ENCODE peak calls at places on chromosomes 11 and 22, in six cellular contexts. D is CD14-positive monocyte, U is iris pigment epithelial cell, R is Daoy, L is left colon, Q is fibroblast of lung. M is an unnamed sample.

GRCh38 chr11:83819936-83820549 is 533.9 kb upstream of the CCDC90B start:
- DNase-seq in D (no peak), L (no peak), R (peak; percentile 45), U (peak; percentile 74), Q (peak; percentile 84), M (peak; percentile 78)

GRCh38 chr11:96049426-96049825 is 125.5 kb upstream of the MTMR2 start:
- DNase-seq in U (peak; percentile 90), R (no peak), L (no peak), D (no peak), Q (peak; percentile 57), M (no peak)

GRCh38 chr11:122494171-122494570 is 161.4 kb upstream of the UBASH3B start:
- DNase-seq in Q (peak; percentile 53), R (no peak), L (no peak), U (no peak), D (no peak), M (no peak)

GRCh38 chr11:45677811-45678515 is 12.5 kb upstream of the CHST1 start:
- DNase-seq in Q (no peak), L (no peak), U (no peak), D (no peak), R (no peak), M (no peak)

GRCh38 chr11:69039501-69039900 is 9.2 kb upstream of the TPCN2 start:
- DNase-seq in Q (no peak), R (no peak), U (no peak), L (no peak), D (no peak), M (peak; percentile 77)

GRCh38 chr11:130909650-130910049 is 6.6 kb downstream of the SNX19 start:
- DNase-seq in L (no peak), Q (peak; percentile 85), D (no peak), U (peak; percentile 97), R (peak; percentile 19), M (no peak)

GRCh38 chr11:118156531-118157185 is 4.0 kb upstream of the SCN4B start:
- DNase-seq in U (no peak), D (no peak), R (no peak), L (no peak), Q (no peak), M (no peak)

GRCh38 chr11:30333405-30333804 is 10.5 kb downstream of the ARL14EP start:
- DNase-seq in R (no peak), Q (no peak), D (no peak), L (no peak), U (peak; percentile 47), M (no peak)

GRCh38 chr11:45361551-45361950 is 75.4 kb upstream of the SYT13 start:
- DNase-seq in D (no peak), Q (no peak), L (no peak), R (no peak), U (no peak), M (no peak)

GRCh38 chr22:27801197-27801615 is 350 bp downstream of the MN1 start:
- DNase-seq in Q (no peak), L (no peak), U (peak; percentile 67), D (no peak), R (peak; percentile 52), M (no peak)

GRCh38 chr11:8168485-8169257 is at the start of gene RIC3:
- DNase-seq in D (no peak), L (no peak), R (peak; percentile 58), Q (no peak), U (no peak), M (no peak)

GRCh38 chr11:108241370-108242037 is 18.6 kb downstream of the ATM start:
- DNase-seq in R (no peak), U (no peak), D (no peak), Q (no peak), L (no peak), M (no peak)

GRCh38 chr11:96426356-96427103 is 36.7 kb downstream of the JRKL start:
- DNase-seq in U (peak; percentile 45), Q (peak; percentile 72), D (no peak), R (peak; percentile 23), L (no peak), M (peak; percentile 32)

GRCh38 chr11:16252373-16252772 is 104.0 kb downstream of the SOX6 start:
- DNase-seq in D (no peak), U (peak; percentile 1), R (peak; percentile 1), Q (peak; percentile 2), L (no peak), M (no peak)

GRCh38 chr11:27087425-27087824 is 46.8 kb downstream of the BBOX1 start:
- DNase-seq in U (peak; percentile 49), D (no peak), R (no peak), L (no peak), Q (peak; percentile 22), M (no peak)

GRCh38 chr11:134374171-134374570 is 37.9 kb downstream of the B3GAT1 start:
- DNase-seq in R (no peak), Q (no peak), U (no peak), D (no peak), L (no peak), M (no peak)

GRCh38 chr11:67409261-67409666 is 5.4 kb downstream of the TBC1D10C start:
- DNase-seq in U (no peak), Q (no peak), L (no peak), R (no peak), D (no peak), M (no peak)

GRCh38 chr11:81869337-81870065 is 864.2 kb downstream of the FAM181B start:
- DNase-seq in R (no peak), D (no peak), U (no peak), Q (peak; percentile 2), L (no peak), M (peak; percentile 79)

GRCh38 chr11:72411623-72412532 is 22.5 kb downstream of the CLPB start:
- DNase-seq in U (no peak), L (no peak), Q (no peak), D (peak; percentile 66), R (no peak), M (no peak)

GRCh38 chr11:92879086-92879485 is 90.4 kb upstream of the MTNR1B start:
- DNase-seq in L (no peak), R (no peak), Q (no peak), U (no peak), D (no peak), M (no peak)

GRCh38 chr22:50184541-50185383 is 951 bp upstream of the TRABD start:
- DNase-seq in L (no peak), R (no peak), U (no peak), D (no peak), Q (no peak), M (no peak)

GRCh38 chr11:44851496-44851895 is 99.2 kb downstream of the TP53I11 start:
- DNase-seq in L (no peak), D (no peak), R (no peak), Q (no peak), U (no peak), M (no peak)

GRCh38 chr11:75955443-75955842 is 140.4 kb downstream of the UVRAG start:
- DNase-seq in U (no peak), Q (no peak), R (peak; percentile 16), D (no peak), L (no peak), M (no peak)

GRCh38 chr22:35307892-35308291 is 8.2 kb downstream of the TOM1 start:
- DNase-seq in R (no peak), U (no peak), Q (no peak), D (no peak), L (no peak), M (no peak)

GRCh38 chr11:120389693-120390584 is 53.7 kb downstream of the ARHGEF12 start:
- DNase-seq in Q (no peak), R (no peak), L (no peak), U (no peak), D (no peak), M (no peak)

GRCh38 chr11:67456068-67456705 is 1.0 kb downstream of the CABP4 start:
- DNase-seq in Q (no peak), D (peak; percentile 31), L (no peak), U (no peak), R (no peak), M (no peak)

M was measured in astrocyte of the cerebellum.